ENCODE peak calls at places on chromosomes 4 and X, in five cellular contexts. L, T, F, C and H are unnamed samples.
A peak's percentile ranks its signal among the peaks of the same experiment; 100 is the strongest.

GRCh38 chrX:68186552-68187262 is 246.6 kb downstream of the OPHN1 start:
- DNase-seq in F (no peak), L (peak; percentile 47), C (peak; percentile 34), T (peak; percentile 13), H (no peak)

GRCh38 chr4:120071192-120071795 is 4.6 kb upstream of the MAD2L1 start:
- DNase-seq in T (peak; percentile 71), F (no peak), L (peak; percentile 80), C (peak; percentile 82), H (peak; percentile 31)

GRCh38 chr4:25258980-25259578 is 25.2 kb downstream of the PI4K2B start:
- DNase-seq in T (peak; percentile 38), F (no peak), C (no peak), L (peak; percentile 61), H (no peak)

GRCh38 chr4:185534534-185534849 is 815 bp downstream of the PDLIM3 start:
- DNase-seq in F (no peak), C (peak; percentile 34), L (no peak), T (no peak), H (no peak)

GRCh38 chr4:141413366-141413765 is 192.7 kb downstream of the ZNF330 start:
- DNase-seq in C (no peak), L (no peak), T (no peak), F (no peak), H (no peak)

GRCh38 chr4:106246441-106246840 is 69.6 kb downstream of the TBCK start:
- DNase-seq in C (no peak), F (no peak), T (no peak), L (no peak), H (no peak)

GRCh38 chr4:14431155-14432134 is 570.8 kb upstream of the CPEB2 start:
- DNase-seq in T (no peak), F (no peak), L (no peak), C (no peak), H (no peak)

GRCh38 chr4:139558235-139559094 is 2.4 kb upstream of the SETD7 start:
- DNase-seq in T (peak; percentile 81), L (no peak), C (no peak), F (no peak), H (no peak)

GRCh38 chr4:120842046-120842445 is 80.5 kb downstream of the PRDM5 start:
- DNase-seq in C (no peak), F (no peak), L (peak; percentile 77), T (peak; percentile 69), H (no peak)

GRCh38 chr4:87092389-87093141 is 127.9 kb downstream of the KLHL8 start:
- DNase-seq in F (no peak), T (peak; percentile 79), C (peak; percentile 71), L (peak; percentile 91), H (no peak)

GRCh38 chr4:123469245-123469644 is 72.7 kb downstream of the SPRY1 start:
- DNase-seq in F (no peak), T (peak; percentile 41), L (peak; percentile 32), C (no peak), H (no peak)

GRCh38 chr4:159446266-159446976 is 343.5 kb downstream of the RAPGEF2 start:
- DNase-seq in L (peak; percentile 84), T (peak; percentile 84), F (peak; percentile 52), C (peak; percentile 75), H (peak; percentile 53)

DNA sequence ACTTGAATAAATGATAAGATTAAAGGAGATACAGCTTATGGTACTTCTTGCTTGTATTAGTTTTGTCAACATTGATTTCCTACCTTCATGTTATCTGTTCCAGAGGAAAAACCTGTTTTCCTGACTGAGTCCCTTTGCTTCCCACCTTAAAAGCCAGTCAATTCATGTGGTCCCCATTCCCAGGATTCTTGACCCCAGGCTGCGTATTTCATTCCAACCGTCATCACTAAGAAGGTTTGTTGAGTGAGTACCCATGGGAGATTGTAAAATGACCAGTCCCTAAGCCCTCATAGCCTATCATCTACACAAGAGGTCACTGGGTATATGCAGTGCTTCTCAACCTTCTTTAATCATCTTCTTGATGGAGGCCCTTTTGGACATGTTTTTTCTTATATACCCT is 52.2 kb downstream of the BEX3 start:
- DNase-seq in L (no peak), C (peak; percentile 87), T (no peak), F (no peak), H (no peak)
- H2BK120ac ChIP-seq in L (no peak overlapping the region), C (no peak overlapping the region), T (no peak overlapping the region), F (no peak overlapping the region), H (no peak overlapping the region)

GRCh38 chr4:82429728-82430192 is 502 bp downstream of the HNRNPDL start:
- DNase-seq in T (no peak), C (no peak), F (no peak), L (no peak), H (no peak)
- H3K36me3 ChIP-seq in T (peaks cover 34% of the 10 kb centered on the region), C (peaks cover 8% of the 10 kb centered on the region), F (peaks cover 35% of the 10 kb centered on the region), L (peaks cover 12% of the 10 kb centered on the region), H (peaks cover 14% of the 10 kb centered on the region)

GRCh38 chr4:8564595-8564994 is 15.6 kb upstream of the GPR78 start:
- DNase-seq in F (no peak), T (no peak), C (no peak), L (no peak), H (no peak)

GRCh38 chr4:8571702-8572685 is 8.2 kb upstream of the GPR78 start:
- DNase-seq in T (no peak), F (no peak), L (no peak), C (peak; percentile 98), H (no peak)

GRCh38 chr4:8573266-8573665 is 6.9 kb upstream of the GPR78 start:
- DNase-seq in T (no peak), C (no peak), F (no peak), L (no peak), H (no peak)

GRCh38 chr4:8568068-8568668 is 12.0 kb upstream of the GPR78 start:
- DNase-seq in F (no peak), T (no peak), C (peak; percentile 87), L (peak; percentile 7), H (no peak)
- H3K14ac ChIP-seq in F (no peak overlapping the region), T (no peak overlapping the region), C (peak overlapping the region; percentile 75), L (no peak overlapping the region), H (no peak overlapping the region)

GRCh38 chr4:17030543-17030942 is 132.1 kb upstream of the LDB2 start:
- DNase-seq in C (no peak), T (peak; percentile 75), L (peak; percentile 96), F (no peak), H (no peak)

GRCh38 chr4:17029964-17030363 is 131.5 kb upstream of the LDB2 start:
- DNase-seq in C (no peak), F (no peak), T (peak; percentile 21), L (no peak), H (no peak)

GRCh38 chr4:17029432-17029831 is 131.0 kb upstream of the LDB2 start:
- DNase-seq in C (no peak), T (no peak), F (no peak), L (no peak), H (no peak)

GRCh38 chr4:17038510-17039176 is 140.2 kb upstream of the LDB2 start:
- DNase-seq in C (no peak), T (no peak), L (no peak), F (no peak), H (no peak)

GRCh38 chr4:17033256-17034245 is 135.1 kb upstream of the LDB2 start:
- DNase-seq in F (no peak), L (peak; percentile 43), T (no peak), C (no peak), H (no peak)
- H2BK120ac ChIP-seq in F (no peak overlapping the region), L (peak overlapping the region; percentile 37), T (no peak overlapping the region), C (no peak overlapping the region), H (no peak overlapping the region)

GRCh38 chr4:182507808-182508207 is 264.6 kb downstream of the TENM3 start:
- DNase-seq in F (no peak), L (peak; percentile 35), C (no peak), T (no peak), H (no peak)
- H3K36me3 ChIP-seq in F (no peaks in the 10 kb centered on the region), L (no peaks in the 10 kb centered on the region), C (peaks cover 3% of the 10 kb centered on the region), T (no peaks in the 10 kb centered on the region), H (no peaks in the 10 kb centered on the region)

GRCh38 chrX:74291577-74291963 is 12.4 kb upstream of the ZCCHC13 start:
- DNase-seq in C (peak; percentile 43), T (no peak), F (no peak), L (no peak), H (no peak)
- H3K14ac ChIP-seq in C (peak overlapping the region; percentile 84), T (peak overlapping the region; percentile 48), F (no peak overlapping the region), L (peak overlapping the region; percentile 99), H (no peak overlapping the region)

DNA sequence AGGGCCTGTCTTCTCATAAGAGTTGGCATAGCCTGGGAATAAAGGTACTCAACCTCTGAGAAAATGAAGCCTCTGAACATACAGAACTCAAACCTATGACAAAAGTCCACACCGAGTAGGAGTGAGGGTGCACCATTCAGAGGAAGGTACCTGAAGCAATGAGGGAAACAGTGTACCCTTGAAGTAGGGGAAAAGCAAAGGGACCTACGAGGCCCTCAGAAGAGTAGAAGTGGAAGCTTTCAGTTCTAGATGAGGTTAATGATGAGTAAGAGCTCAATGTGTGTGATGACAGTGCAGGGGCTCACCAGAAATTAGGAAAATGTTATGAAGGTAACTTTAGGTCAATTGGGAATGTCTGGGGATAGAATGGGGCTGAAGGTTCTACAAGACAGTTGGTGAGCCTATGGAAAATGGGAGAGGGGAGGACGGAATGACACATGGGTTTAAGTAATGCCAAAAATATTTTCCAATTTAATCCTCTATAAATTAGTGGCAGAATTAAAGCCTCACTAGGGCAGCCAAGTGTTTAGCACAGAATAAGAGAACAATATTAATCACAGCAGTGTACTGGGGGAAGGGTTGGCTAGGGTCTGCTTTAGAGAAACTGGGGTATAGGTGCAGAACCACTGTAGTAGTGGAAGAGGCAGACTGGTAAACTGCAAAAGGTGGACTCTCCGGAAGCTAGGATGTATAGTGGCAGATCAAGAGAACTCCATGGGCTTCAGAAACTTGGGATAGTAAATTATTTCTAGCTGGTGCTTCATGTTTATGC is 39.8 kb downstream of the RAB33A start:
- DNase-seq in C (no peak), F (no peak), T (no peak), L (no peak), H (no peak)
- H2BK120ac ChIP-seq in C (no peak overlapping the region), F (no peak overlapping the region), T (no peak overlapping the region), L (no peak overlapping the region), H (no peak overlapping the region)